ENCODE peak calls at places on chromosome 7, in seven cellular contexts. I is AG10803, A is body of pancreas, U is heart left ventricle, V is cardiac fibroblast, P is thoracic aorta, Y is breast epithelium. R is an unnamed sample.

GRCh38 chr7:37853468-37853867 is 5.1 kb downstream of the NME8 start:
- DNase-seq in I (no peak), A (no peak), U (no peak), V (peak; percentile 4), P (no peak), Y (no peak), R (no peak)

GRCh38 chr7:37281368-37282092 is 167.1 kb downstream of the ELMO1 start:
- DNase-seq in I (no peak), A (no peak), U (no peak), V (no peak), P (no peak), Y (no peak), R (no peak)

GRCh38 chr7:17986826-17987225 is 40.8 kb downstream of the PRPS1L1 start:
- DNase-seq in I (peak; percentile 87), A (no peak), U (no peak), V (peak; percentile 87), P (no peak), Y (no peak), R (peak; percentile 75)

GRCh38 chr7:110522751-110523200 is 568.2 kb upstream of the LRRN3 start:
- DNase-seq in I (no peak), A (no peak), U (no peak), V (no peak), P (no peak), Y (no peak), R (no peak)

GRCh38 chr7:55280031-55280454 is 85.1 kb upstream of the LANCL2 start:
- DNase-seq in I (peak; percentile 67), A (peak; percentile 71), U (no peak), V (peak; percentile 83), P (no peak), Y (no peak), R (peak; percentile 25)

GRCh38 chr7:81769891-81770818 is at the start of gene HGF:
- DNase-seq in I (peak; percentile 59), A (peak; percentile 13), U (peak; percentile 55), V (peak; percentile 86), P (no peak), Y (peak; percentile 52), R (peak; percentile 62)

GRCh38 chr7:353746-354325 is 63.9 kb downstream of the FOXL3 start:
- DNase-seq in I (peak; percentile 22), A (no peak), U (no peak), V (no peak), P (no peak), Y (no peak), R (no peak)

GRCh38 chr7:78191475-78192079 is 393.0 kb downstream of the PHTF2 start:
- DNase-seq in I (no peak), A (no peak), U (no peak), V (no peak), P (no peak), Y (no peak), R (no peak)

GRCh38 chr7:112383671-112384417 is 66.4 kb upstream of the IFRD1 start:
- DNase-seq in I (peak; percentile 8), A (peak; percentile 20), U (no peak), V (peak; percentile 49), P (no peak), Y (no peak), R (no peak)

GRCh38 chr7:100693312-100694195 is 496 bp downstream of the GIGYF1 start:
- DNase-seq in I (no peak), A (peak; percentile 18), U (peak; percentile 60), V (no peak), P (no peak), Y (peak; percentile 50), R (no peak)

GRCh38 chr7:136064098-136064497 is 86.9 kb upstream of the MTPN start:
- DNase-seq in I (no peak), A (no peak), U (no peak), V (no peak), P (no peak), Y (no peak), R (no peak)

GRCh38 chr7:145959981-145960380 is 156.6 kb upstream of the CNTNAP2 start:
- DNase-seq in I (no peak), A (no peak), U (no peak), V (no peak), P (no peak), Y (no peak), R (no peak)

GRCh38 chr7:6398943-6399342 is 48.8 kb downstream of the DAGLB start:
- DNase-seq in I (peak; percentile 18), A (no peak), U (no peak), V (peak; percentile 34), P (no peak), Y (no peak), R (no peak)

GRCh38 chr7:71795373-71795772 is 616.8 kb downstream of the CALN1 start:
- DNase-seq in I (no peak), A (no peak), U (no peak), V (no peak), P (no peak), Y (no peak), R (no peak)

GRCh38 chr7:116863168-116863670 is 832 bp downstream of the CAPZA2 start:
- DNase-seq in I (peak; percentile 18), A (no peak), U (no peak), V (peak; percentile 38), P (no peak), Y (no peak), R (no peak)

GRCh38 chr7:99618726-99619125 is 2.0 kb downstream of the ZSCAN25 start:
- DNase-seq in I (peak; percentile 55), A (no peak), U (no peak), V (peak; percentile 16), P (no peak), Y (no peak), R (peak; percentile 45)

GRCh38 chr7:12721286-12721830 is 33.9 kb downstream of the ARL4A start:
- DNase-seq in I (no peak), A (no peak), U (no peak), V (no peak), P (no peak), Y (no peak), R (no peak)

GRCh38 chr7:93165447-93165846 is 17.3 kb upstream of the SAMD9L start:
- DNase-seq in I (no peak), A (no peak), U (no peak), V (no peak), P (no peak), Y (no peak), R (no peak)

GRCh38 chr7:87328281-87328680 is 17.2 kb upstream of the CROT start:
- DNase-seq in I (peak; percentile 35), A (no peak), U (no peak), V (peak; percentile 57), P (no peak), Y (no peak), R (no peak)

GRCh38 chr7:111198255-111198654 is 107.3 kb downstream of the LRRN3 start:
- DNase-seq in I (peak; percentile 98), A (no peak), U (no peak), V (peak; percentile 98), P (no peak), Y (no peak), R (peak; percentile 99)

GRCh38 chr7:54705436-54705835 is 53.6 kb downstream of the SEC61G start:
- DNase-seq in I (peak; percentile 42), A (no peak), U (no peak), V (peak; percentile 69), P (no peak), Y (no peak), R (peak; percentile 23)

DNA sequence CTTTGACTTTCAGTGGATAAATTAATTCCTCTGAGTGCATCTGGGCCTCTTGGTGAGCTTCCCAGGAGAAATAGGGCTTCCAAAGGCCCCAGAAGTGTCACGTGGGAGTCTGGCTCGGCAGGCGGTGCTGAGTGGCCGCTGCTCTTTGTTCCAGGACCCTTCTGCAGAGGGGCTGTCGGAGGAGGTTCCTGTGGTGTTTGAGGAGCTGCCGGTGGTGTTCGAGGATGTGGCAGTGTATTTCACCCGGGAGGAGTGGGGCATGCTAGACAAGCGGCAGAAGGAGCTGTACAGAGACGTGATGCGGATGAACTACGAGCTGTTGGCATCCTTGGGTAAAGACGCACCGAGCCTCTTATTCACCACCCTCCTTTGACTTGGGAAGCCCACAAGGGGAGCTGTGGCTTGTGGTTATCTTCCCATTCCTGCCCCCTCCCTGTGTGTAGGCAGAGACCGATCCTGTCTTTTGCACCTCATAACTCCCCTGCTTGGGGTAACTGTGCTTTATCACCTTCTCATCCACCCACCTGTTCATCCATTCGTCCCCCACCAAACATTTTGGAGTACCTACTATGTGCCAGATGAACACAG is 11.9 kb downstream of the ZNF862 start:
- DNase-seq in I (no peak), A (no peak), U (no peak), V (no peak), P (no peak), Y (no peak), R (no peak)
- TF ChIP-seq CTCF in I (no peak), A (no peak), U (no peak), V (no peak), P (no peak), Y (no peak), R (no peak)

GRCh38 chr7:74606909-74607255 is 50.6 kb upstream of the GTF2I start:
- DNase-seq in I (no peak), A (no peak), U (no peak), V (no peak), P (no peak), Y (no peak), R (no peak)
- H3K4me3 ChIP-seq in I (peak overlapping the region; percentile 48), A (no peak overlapping the region), U (peak overlapping the region; percentile 58), V (peak overlapping the region; percentile 8), P (peak overlapping the region; percentile 71), Y (peak overlapping the region; percentile 33), R (peak overlapping the region; percentile 9)

DNA sequence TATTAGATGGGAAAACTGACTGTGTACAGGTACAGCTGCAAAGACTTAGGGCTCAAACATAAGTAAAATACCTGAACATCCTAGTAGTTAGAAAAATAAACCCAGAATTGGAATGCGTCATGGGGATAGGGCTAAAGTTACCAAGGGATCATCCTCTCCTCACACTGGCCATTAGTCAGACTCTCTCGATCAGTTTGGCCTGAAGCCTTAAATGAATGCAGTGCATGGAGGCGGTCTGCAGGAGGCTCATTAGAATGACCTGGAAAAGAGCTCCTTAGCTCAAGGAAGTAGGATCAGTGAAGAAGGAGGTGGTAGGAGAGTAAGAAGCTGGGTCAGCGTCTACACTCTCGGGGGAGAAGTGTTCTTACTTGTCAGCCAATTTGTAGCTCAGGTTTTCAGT is 35.3 kb downstream of the DENND2A start:
- DNase-seq in I (peak; percentile 67), A (no peak), U (no peak), V (peak; percentile 61), P (no peak), Y (no peak), R (no peak)
- TF ChIP-seq CTCF in I (no peak), A (no peak), U (no peak), V (no peak), P (no peak), Y (no peak), R (peak; percentile 7)

DNA sequence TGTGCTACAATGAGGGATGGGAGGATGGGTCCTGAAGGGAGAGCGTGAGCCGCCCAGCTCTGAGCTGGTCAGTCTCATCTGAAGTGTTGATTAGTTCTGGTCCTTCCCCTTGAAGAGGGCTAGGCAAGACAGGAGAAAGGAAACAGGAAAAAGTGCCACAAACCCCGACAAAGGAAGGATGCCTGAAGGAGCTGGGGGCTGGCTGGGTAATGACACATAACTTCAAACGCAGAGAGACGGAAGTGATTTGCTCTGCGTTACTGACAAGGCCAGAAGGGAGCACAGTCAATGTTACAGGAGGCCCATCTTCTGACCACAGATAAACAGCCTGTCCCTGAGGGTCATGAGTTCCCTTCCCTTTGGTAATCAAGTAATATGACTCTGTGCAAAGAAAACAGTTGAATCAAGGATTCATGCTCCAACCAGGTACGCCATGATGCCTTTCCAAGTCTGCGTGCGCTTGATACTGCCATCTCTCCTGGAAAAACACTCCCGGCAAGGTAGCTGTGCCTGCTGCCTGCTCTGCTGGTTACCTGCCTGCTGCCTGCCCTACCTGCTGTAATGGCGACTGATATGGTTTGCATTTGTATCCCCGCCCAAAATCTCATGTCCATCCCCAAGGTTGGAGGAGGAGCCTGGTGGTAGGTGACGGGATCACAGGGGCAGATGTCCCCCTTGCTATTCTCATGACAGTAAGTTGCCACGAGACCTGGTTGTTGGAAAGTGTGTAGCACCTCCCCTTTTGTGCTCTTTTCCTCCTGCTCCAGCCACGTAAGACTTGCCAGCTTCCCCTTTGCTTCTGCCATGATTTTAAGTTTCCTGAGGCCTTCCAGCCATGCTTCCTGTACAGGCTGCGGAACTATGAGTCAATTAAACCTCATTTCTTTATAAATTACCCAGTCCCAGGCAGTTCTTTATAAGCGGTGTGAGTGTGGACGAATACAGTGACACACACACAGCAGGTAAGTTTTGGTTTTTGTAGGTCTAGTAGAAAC is 57.9 kb downstream of the GRB10 start:
- DNase-seq in I (no peak), A (no peak), U (no peak), V (no peak), P (no peak), Y (no peak), R (no peak)
- H3K4me3 ChIP-seq in I (no peak overlapping the region), A (no peak overlapping the region), U (no peak overlapping the region), V (no peak overlapping the region), P (no peak overlapping the region), Y (no peak overlapping the region), R (no peak overlapping the region)